ENCODE peak calls at places on chromosome 16, in five cellular contexts. F is activated CD8-positive, alpha-beta memory T cell treated with anti-CD3 and anti-CD28 coated beads for 24 hours; X is astrocyte of the spinal cord; S is hepatic stellate cell; L is neural progenitor cell. P is an unnamed sample.

GRCh38 chr16:71618429-71618828 is 7.6 kb upstream of the MARVELD3 start:
- DNase-seq in L (no peak), F (no peak), S (no peak), X (no peak), P (no peak)

GRCh38 chr16:23064642-23065041 is 84.6 kb downstream of the USP31 start:
- DNase-seq in X (no peak), S (peak), L (no peak), F (no peak), P (peak)

GRCh38 chr16:65373095-65373494 is 251.2 kb upstream of the CDH11 start:
- DNase-seq in L (no peak), S (no peak), X (no peak), F (no peak), P (no peak)

GRCh38 chr16:85172465-85173071 is 60.3 kb upstream of the CIBAR2 start:
- DNase-seq in F (no peak), L (peak), S (no peak), X (no peak), P (peak)

GRCh38 chr16:3189869-3190268 is 1.9 kb downstream of the OR1F1 start:
- DNase-seq in F (no peak), L (peak), S (no peak), X (no peak), P (no peak)

GRCh38 chr16:77191259-77191969 is 424 bp downstream of the MON1B start:
- DNase-seq in F (no peak), L (peak), X (no peak), S (no peak), P (no peak)

GRCh38 chr16:1126577-1126976 is 26.3 kb upstream of the CACNA1H start:
- DNase-seq in L (peak), F (no peak), X (no peak), S (no peak), P (no peak)

GRCh38 chr16:1224558-1224957 is 510 bp downstream of the TPSG1 start:
- DNase-seq in L (no peak), F (no peak), X (no peak), S (no peak), P (no peak)

GRCh38 chr16:1787322-1788094 is 4.7 kb downstream of the NUBP2 start:
- DNase-seq in S (no peak), L (no peak), X (no peak), F (peak), P (no peak)

GRCh38 chr16:2498531-2499253 is 15.1 kb upstream of the ATP6V0C start:
- DNase-seq in F (no peak), S (no peak), X (no peak), L (no peak), P (no peak)

GRCh38 chr16:89906141-89907025 is 12.3 kb upstream of the MC1R start:
- DNase-seq in L (no peak), S (no peak), F (no peak), X (no peak), P (no peak)

GRCh38 chr16:7548796-7549318 is 216.2 kb downstream of the RBFOX1 start:
- DNase-seq in S (no peak), X (no peak), F (no peak), L (no peak), P (no peak)